ENCODE peak calls at places on chromosomes 1 and 21, in ten cellular contexts. V is AG08395; H is stimulated activated CD8-positive, alpha-beta memory T cell treated with anti-CD3 and anti-CD28 coated beads, Interleukin-4, amount 100 ng/mL, for 1 hour; O is Panc1; X is AML-193; A is activated T-helper 1 cell treated with anti-CD3 and anti-CD28 coated beads, Interleukin-2, amount 50 U/mL, for 16 hours; W is psoas muscle; S is heart left ventricle; I is mesenchymal stem cell; T is activated naive CD4-positive, alpha-beta T cell treated with anti-CD3 and anti-CD28 coated beads, Interleukin-2, amount 10 ng/mL, durations not matched to agents 7 days and 5 days. U is an unnamed sample.

GRCh38 chr1:227996187-227996950 is 10.4 kb upstream of the WNT3A start:
- DNase-seq in V (no peak), H (no peak), O (no peak), X (no peak), A (no peak), W (no peak), S (no peak), I (no peak), T (peak; percentile 14), U (no peak)

GRCh38 chr21:28614816-28615215 is 377.9 kb downstream of the LTN1 start:
- DNase-seq in V (no peak), H (no peak), O (no peak), X (no peak), A (no peak), W (no peak), S (no peak), I (no peak), T (no peak), U (no peak)

GRCh38 chr1:30315185-30315960 is 408.0 kb downstream of the MATN1 start:
- DNase-seq in V (no peak), H (no peak), O (no peak), X (no peak), A (no peak), W (no peak), S (no peak), I (no peak), T (no peak), U (no peak)

GRCh38 chr1:51491166-51491981 is 27.7 kb downstream of the EPS15 start:
- DNase-seq in V (no peak), H (no peak), O (no peak), X (peak; percentile 27), A (no peak), W (no peak), S (no peak), I (no peak), T (no peak), U (peak; percentile 27)

GRCh38 chr1:200445213-200445612 is 35.4 kb upstream of the ZNF281 start:
- DNase-seq in V (peak; percentile 36), H (no peak), O (no peak), X (no peak), A (no peak), W (no peak), S (no peak), I (peak; percentile 67), T (no peak), U (no peak)

GRCh38 chr1:208324005-208324404 is 79.8 kb upstream of the PLXNA2 start:
- DNase-seq in V (no peak), H (no peak), O (no peak), X (no peak), A (no peak), W (no peak), S (no peak), I (no peak), T (no peak), U (no peak)

GRCh38 chr1:164337885-164338284 is 221.1 kb upstream of the PBX1 start:
- DNase-seq in V (no peak), H (no peak), O (no peak), X (no peak), A (no peak), W (no peak), S (no peak), I (no peak), T (no peak), U (no peak)

GRCh38 chr1:234262754-234263105 is 110.5 kb upstream of the COA6 start:
- DNase-seq in V (no peak), H (no peak), O (no peak), X (no peak), A (no peak), W (no peak), S (no peak), I (peak; percentile 1), T (no peak), U (no peak)

GRCh38 chr1:212315907-212316306 is 30.7 kb downstream of the PPP2R5A start:
- DNase-seq in V (no peak), H (no peak), O (no peak), X (peak; percentile 6), A (no peak), W (no peak), S (no peak), I (peak; percentile 38), T (no peak), U (peak; percentile 18)

GRCh38 chr1:100184536-100184935 is 6.5 kb upstream of the LRRC39 start:
- DNase-seq in V (no peak), H (no peak), O (no peak), X (no peak), A (no peak), W (no peak), S (no peak), I (no peak), T (no peak), U (no peak)

U was measured in GM13976.